ENCODE peak calls at places on chromosomes 13 and 19, in six cellular contexts. H is Peyer's patch, M is endodermal cell, I is ovary, D is heart right ventricle, P is psoas muscle. X is an unnamed sample. For H3K9me3 and H3K27me3, the result is how much of the 10 kb centered on the place peaks cover.

GRCh38 chr13:106176103-106176502 is 359.4 kb downstream of the EFNB2 start:
- DNase-seq in H (no peak), M (no peak), I (no peak), D (no peak), P (no peak), X (no peak)

GRCh38 chr19:48636859-48637448 is at the start of gene DBP:
- DNase-seq in H (peak), M (peak), I (peak), D (peak), P (no peak), X (peak)

GRCh38 chr19:7748756-7749155 is 1.4 kb upstream of the CD209 start:
- DNase-seq in H (no peak), M (peak), I (no peak), D (no peak), P (no peak), X (no peak)

GRCh38 chr19:46890423-46891170 is 29.8 kb downstream of the ARHGAP35 start:
- DNase-seq in H (no peak), M (no peak), I (no peak), D (no peak), P (no peak), X (peak)

GRCh38 chr19:23075031-23075733 is 41.6 kb upstream of the ZNF730 start:
- DNase-seq in H (no peak), M (peak), I (peak), D (peak), P (peak), X (peak)

GRCh38 chr19:17873661-17874422 is 2.1 kb downstream of the SLC5A5 start:
- DNase-seq in H (peak), M (peak), I (no peak), D (no peak), P (no peak), X (peak)

GRCh38 chr13:59303433-59303832 is 860.3 kb downstream of the DIAPH3 start:
- DNase-seq in H (no peak), M (no peak), I (no peak), D (no peak), P (no peak), X (no peak)

GRCh38 chr19:1000095-1000494 is at the start of gene GRIN3B:
- DNase-seq in H (peak), M (peak), I (peak), D (peak), P (peak), X (peak)

GRCh38 chr19:35114656-35115537 is 726 bp upstream of the FXYD3 start:
- DNase-seq in H (peak), M (peak), I (peak), D (peak), P (peak), X (peak)

GRCh38 chr13:109628251-109628699 is 158.1 kb downstream of the IRS2 start:
- DNase-seq in H (no peak), M (no peak), I (no peak), D (no peak), P (no peak), X (no peak)

GRCh38 chr13:55244991-55245644 is 1895.6 kb upstream of the PRR20A start:
- DNase-seq in H (no peak), M (peak), I (no peak), D (no peak), P (no peak), X (no peak)

GRCh38 chr13:106369858-106370257 is 165.6 kb downstream of the EFNB2 start:
- DNase-seq in H (no peak), M (no peak), I (no peak), D (no peak), P (no peak), X (no peak)

GRCh38 chr19:38684078-38684861 is 36.8 kb downstream of the ACTN4 start:
- DNase-seq in H (no peak), M (peak), I (peak), D (no peak), P (peak), X (peak)

GRCh38 chr19:55672418-55672817 is 2.6 kb upstream of the EPN1 start:
- DNase-seq in H (no peak), M (no peak), I (no peak), D (no peak), P (no peak), X (no peak)

GRCh38 chr13:102233566-102234208 is 168.2 kb downstream of the FGF14 start:
- DNase-seq in H (no peak), M (no peak), I (no peak), D (no peak), P (no peak), X (no peak)

GRCh38 chr19:47853003-47853402 is 6.0 kb upstream of the TPRX2 start:
- DNase-seq in H (no peak), M (no peak), I (no peak), D (no peak), P (no peak), X (no peak)

GRCh38 chr13:114143806-114144605 is 11.6 kb upstream of the RASA3 start:
- DNase-seq in H (peak), M (peak), I (no peak), D (no peak), P (no peak), X (no peak)

GRCh38 chr13:31038834-31039552 is 106.5 kb downstream of the TEX26 start:
- DNase-seq in H (no peak), M (no peak), I (no peak), D (no peak), P (no peak), X (peak)

GRCh38 chr13:98792784-98793183 is 40.3 kb upstream of the SLC15A1 start:
- DNase-seq in H (no peak), M (no peak), I (no peak), D (no peak), P (no peak), X (no peak)

GRCh38 chr13:24618219-24618955 is 61.8 kb upstream of the ATP12A start:
- DNase-seq in H (peak), M (no peak), I (no peak), D (no peak), P (no peak), X (peak)

GRCh38 chr19:6489278-6490061 is 7.9 kb upstream of the DENND1C start:
- DNase-seq in H (no peak), M (no peak), I (no peak), D (no peak), P (no peak), X (no peak)

DNA sequence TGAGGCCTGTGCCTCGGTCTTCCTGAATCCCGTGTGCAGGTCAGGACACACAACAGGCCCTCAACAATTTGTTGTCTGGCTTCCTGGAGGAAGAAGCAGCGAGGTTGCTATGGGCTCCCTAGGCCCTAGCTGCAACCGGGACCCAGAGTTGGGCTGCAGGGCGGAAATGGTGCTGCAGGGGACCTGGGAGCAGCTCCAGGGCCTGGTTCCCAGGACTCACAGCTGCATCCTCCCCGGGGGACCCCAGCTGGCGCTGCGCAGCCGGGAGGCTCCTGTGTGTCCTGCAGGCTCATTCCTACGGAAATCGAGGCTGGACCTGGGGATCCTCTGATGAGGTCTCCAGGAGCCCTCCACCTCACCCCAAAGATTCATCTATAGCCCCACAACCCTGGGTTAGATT is 986 bp upstream of the TNFAIP8L1 start:
- DNase-seq in H (no peak), M (no peak), I (peak), D (peak), P (peak), X (no peak)
- H3K4me3 ChIP-seq in H (no peak), M (no peak), I (no peak), D (no peak), P (peak), X (no peak)

GRCh38 chr13:19239114-19239860 is 57.7 kb upstream of the TUBA3C start:
- DNase-seq in H (no peak), M (no peak), I (no peak), D (no peak), P (no peak), X (no peak)
- H3K9me3 ChIP-seq in H (under half), M (half or more), I (under half), D (under half), P (under half), X (under half)

GRCh38 chr19:41934849-41935374 is 6.7 kb upstream of the ERFL start:
- DNase-seq in H (peak), M (peak), I (peak), D (peak), P (peak), X (peak)
- H3K27me3 ChIP-seq in H (under half), M (half or more), I (under half), D (half or more), P (under half), X (under half)

DNA sequence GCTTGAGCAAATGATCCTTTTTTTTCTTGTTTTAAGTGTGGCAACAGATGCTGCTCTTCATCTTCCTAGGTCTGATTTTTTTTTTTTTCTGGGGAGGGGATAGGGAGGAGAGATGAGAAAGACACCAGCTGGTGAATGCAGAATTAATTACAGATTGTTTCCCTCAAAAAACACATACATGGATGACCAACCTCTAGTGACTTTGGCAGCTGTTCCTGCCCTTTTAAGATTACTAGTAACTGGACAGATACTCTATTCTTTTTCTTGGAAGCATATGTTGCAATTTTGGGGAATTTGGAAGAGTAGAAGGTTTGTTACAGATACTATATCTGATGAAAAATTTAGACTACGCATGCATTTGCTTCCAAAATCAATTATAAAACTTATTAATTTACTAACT is 103.5 kb upstream of the MYO16 start:
- DNase-seq in H (no peak), M (no peak), I (no peak), D (no peak), P (no peak), X (no peak)
- H3K4me3 ChIP-seq in H (no peak), M (no peak), I (no peak), D (no peak), P (no peak), X (no peak)

X was measured in small intestine.